ENCODE peak calls at places on chromosomes 5 and 9, in six cellular contexts. C is mammary epithelial cell, R is A673, F is tibial artery, B is OCI-LY7, Z is upper lobe of right lung. J is an unnamed sample.

GRCh38 chr5:153672347-153673090 is 182.0 kb downstream of the GRIA1 start:
- DNase-seq in C (no peak), R (no peak), F (no peak), B (no peak), Z (no peak), J (peak)

GRCh38 chr5:173391031-173391430 is 62.8 kb upstream of the STC2 start:
- DNase-seq in C (no peak), R (no peak), F (no peak), B (no peak), Z (no peak), J (no peak)

GRCh38 chr5:176639981-176640380 is 7.3 kb upstream of the TSPAN17 start:
- DNase-seq in C (no peak), R (no peak), F (peak), B (no peak), Z (no peak), J (no peak)

GRCh38 chr5:22505891-22506290 is 347.3 kb downstream of the CDH12 start:
- DNase-seq in C (no peak), R (no peak), F (no peak), B (no peak), Z (no peak), J (no peak)

GRCh38 chr9:134410078-134410834 is 84.0 kb downstream of the RXRA start:
- DNase-seq in C (no peak), R (no peak), F (no peak), B (no peak), Z (peak), J (no peak)

GRCh38 chr9:124343533-124344290 is 71.5 kb downstream of the PSMB7 start:
- DNase-seq in C (no peak), R (peak), F (no peak), B (no peak), Z (peak), J (no peak)

GRCh38 chr9:29211681-29212589 is 1638.7 kb upstream of the C9orf72 start:
- DNase-seq in C (peak), R (peak), F (no peak), B (no peak), Z (peak), J (peak)

GRCh38 chr9:3080951-3081350 is 237.1 kb upstream of the PUM3 start:
- DNase-seq in C (no peak), R (no peak), F (no peak), B (no peak), Z (no peak), J (no peak)

GRCh38 chr9:115595951-115596742 is 478.2 kb upstream of the TNC start:
- DNase-seq in C (no peak), R (peak), F (no peak), B (no peak), Z (no peak), J (peak)

GRCh38 chr5:170693701-170694100 is 89.8 kb upstream of the GABRP start:
- DNase-seq in C (no peak), R (no peak), F (no peak), B (no peak), Z (no peak), J (no peak)

GRCh38 chr9:107154766-107155165 is 128.3 kb upstream of the RAD23B start:
- DNase-seq in C (no peak), R (no peak), F (no peak), B (no peak), Z (no peak), J (no peak)

GRCh38 chr9:112556497-112557085 is 70.0 kb downstream of the KIAA1958 start:
- DNase-seq in C (peak), R (no peak), F (no peak), B (no peak), Z (no peak), J (peak)

GRCh38 chr9:84301851-84302250 is 38.7 kb downstream of the SLC28A3 start:
- DNase-seq in C (no peak), R (peak), F (no peak), B (no peak), Z (no peak), J (peak)

GRCh38 chr5:34494111-34494755 is 161.9 kb upstream of the RAI14 start:
- DNase-seq in C (no peak), R (peak), F (no peak), B (no peak), Z (no peak), J (peak)

GRCh38 chr5:113047733-113048652 is 71.4 kb downstream of the DCP2 start:
- DNase-seq in C (no peak), R (no peak), F (no peak), B (peak), Z (no peak), J (no peak)

GRCh38 chr5:68460147-68460760 is 244.7 kb downstream of the PIK3R1 start:
- DNase-seq in C (peak), R (peak), F (no peak), B (peak), Z (no peak), J (peak)

GRCh38 chr5:55544341-55544740 is 9.6 kb upstream of the PLPP1 start:
- DNase-seq in C (peak), R (no peak), F (no peak), B (no peak), Z (no peak), J (no peak)

GRCh38 chr5:62115009-62115408 is 191.0 kb upstream of the KIF2A start:
- DNase-seq in C (no peak), R (peak), F (no peak), B (no peak), Z (no peak), J (no peak)

GRCh38 chr9:112332272-112332671 is 1.1 kb downstream of the PTBP3 start:
- DNase-seq in C (no peak), R (no peak), F (no peak), B (peak), Z (no peak), J (no peak)

GRCh38 chr5:128844354-128844923 is 120.8 kb upstream of the SLC27A6 start:
- DNase-seq in C (no peak), R (peak), F (no peak), B (no peak), Z (no peak), J (peak)

GRCh38 chr9:27421567-27421966 is 102.5 kb upstream of the IFNK start:
- DNase-seq in C (peak), R (no peak), F (no peak), B (no peak), Z (no peak), J (no peak)

GRCh38 chr5:11792621-11793020 is 111.6 kb downstream of the CTNND2 start:
- DNase-seq in C (no peak), R (no peak), F (no peak), B (no peak), Z (no peak), J (no peak)

GRCh38 chr9:2093920-2094597 is 78.9 kb downstream of the SMARCA2 start:
- DNase-seq in C (peak), R (no peak), F (no peak), B (no peak), Z (peak), J (peak)

GRCh38 chr5:151528996-151529395 is 62.1 kb downstream of the FAT2 start:
- DNase-seq in C (no peak), R (no peak), F (no peak), B (no peak), Z (no peak), J (no peak)

GRCh38 chr5:66849803-66850202 is 253.6 kb downstream of the MAST4 start:
- DNase-seq in C (peak), R (peak), F (no peak), B (no peak), Z (no peak), J (peak)

GRCh38 chr9:136617746-136618577 is 44.8 kb upstream of the EGFL7 start:
- DNase-seq in C (no peak), R (no peak), F (no peak), B (peak), Z (no peak), J (no peak)

GRCh38 chr5:78979899-78980298 is 5.2 kb downstream of the ARSB start:
- DNase-seq in C (no peak), R (no peak), F (no peak), B (no peak), Z (no peak), J (no peak)

GRCh38 chr9:125701351-125701750 is 5.7 kb downstream of the MAPKAP1 start:
- DNase-seq in C (peak), R (no peak), F (no peak), B (no peak), Z (no peak), J (peak)

GRCh38 chr9:16057541-16057940 is 504.7 kb downstream of the CCDC171 start:
- DNase-seq in C (no peak), R (no peak), F (no peak), B (no peak), Z (no peak), J (no peak)

GRCh38 chr5:132420706-132421272 is 51.3 kb downstream of the SLC22A5 start:
- DNase-seq in C (no peak), R (peak), F (no peak), B (peak), Z (no peak), J (no peak)

GRCh38 chr5:132419517-132420468 is 50.3 kb downstream of the SLC22A5 start:
- DNase-seq in C (peak), R (peak), F (peak), B (peak), Z (peak), J (peak)

GRCh38 chr5:132423443-132423898 is 54.0 kb downstream of the SLC22A5 start:
- DNase-seq in C (no peak), R (no peak), F (no peak), B (no peak), Z (no peak), J (no peak)

GRCh38 chr5:132422720-132423442 is 53.4 kb downstream of the SLC22A5 start:
- DNase-seq in C (no peak), R (no peak), F (no peak), B (peak), Z (no peak), J (no peak)

DNA sequence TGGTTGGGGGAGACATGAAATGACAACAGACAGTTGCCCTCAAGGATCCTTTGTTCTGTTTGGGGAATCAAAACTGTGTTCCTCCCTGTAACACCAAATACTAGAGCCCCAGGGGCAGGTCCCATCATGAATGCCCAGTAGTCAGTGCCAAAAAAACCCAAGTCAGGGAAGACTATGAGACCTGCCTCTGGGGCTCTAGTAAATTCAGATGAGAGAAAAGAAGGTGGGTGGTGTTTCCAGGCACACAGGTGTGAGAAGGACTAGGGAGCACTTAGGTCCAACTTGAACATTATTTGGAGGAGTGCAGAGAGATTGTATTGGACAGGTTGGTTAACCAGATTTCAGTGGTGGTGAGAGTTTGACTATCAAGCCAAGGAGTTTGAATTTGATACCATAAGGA is 51.9 kb downstream of the SLC22A5 start:
- DNase-seq in C (no peak), R (peak), F (no peak), B (no peak), Z (no peak), J (no peak)
- H3K4me3 ChIP-seq in C (no peak), R (no peak), F (no peak), B (peak), Z (no peak), J (no peak)

GRCh38 chr9:70412678-70413426 is 1.6 kb downstream of the KLF9 start:
- DNase-seq in C (peak), R (peak), F (peak), B (no peak), Z (peak), J (peak)

GRCh38 chr9:70415476-70415875 is 1.0 kb upstream of the KLF9 start:
- DNase-seq in C (no peak), R (no peak), F (no peak), B (no peak), Z (no peak), J (no peak)

GRCh38 chr9:70413798-70414775 is at the start of gene KLF9:
- DNase-seq in C (peak), R (peak), F (peak), B (peak), Z (peak), J (peak)

GRCh38 chr9:70413427-70413797 is 1.0 kb downstream of the KLF9 start:
- DNase-seq in C (no peak), R (peak), F (no peak), B (no peak), Z (no peak), J (no peak)

DNA sequence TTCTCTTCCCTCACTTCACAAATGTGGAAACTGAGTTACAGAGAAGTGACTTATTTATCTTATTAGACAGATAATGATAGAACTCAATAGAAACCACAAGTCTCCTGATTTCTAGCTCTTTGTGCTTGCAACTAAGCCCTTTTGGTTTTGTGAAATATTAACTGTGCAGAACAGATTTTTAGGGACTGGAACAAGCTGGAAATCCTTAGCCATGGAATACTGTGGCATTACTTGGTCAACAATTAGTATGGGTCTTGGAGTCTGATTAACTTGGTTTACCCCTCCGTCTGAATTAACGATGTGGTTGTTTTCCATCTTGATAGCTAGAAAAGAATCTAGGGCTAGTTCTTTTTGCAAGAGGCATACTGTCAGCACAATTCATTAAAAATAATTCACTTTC is 584 bp upstream of the KLF9 start:
- DNase-seq in C (no peak), R (no peak), F (no peak), B (no peak), Z (no peak), J (no peak)
- H3K4me3 ChIP-seq in C (no peak), R (no peak), F (peak), B (no peak), Z (peak), J (peak)

GRCh38 chr5:125199373-125199772 is 452.9 kb upstream of the ZNF608 start:
- DNase-seq in C (no peak), R (no peak), F (no peak), B (no peak), Z (no peak), J (no peak)

GRCh38 chr5:125199968-125200841 is 453.8 kb upstream of the ZNF608 start:
- DNase-seq in C (no peak), R (peak), F (no peak), B (peak), Z (no peak), J (peak)

GRCh38 chr5:125203039-125203438 is 456.6 kb upstream of the ZNF608 start:
- DNase-seq in C (no peak), R (no peak), F (no peak), B (no peak), Z (no peak), J (no peak)

GRCh38 chr5:125202353-125202752 is 455.9 kb upstream of the ZNF608 start:
- DNase-seq in C (no peak), R (no peak), F (no peak), B (no peak), Z (no peak), J (no peak)

GRCh38 chr5:125200842-125201373 is 454.5 kb upstream of the ZNF608 start:
- DNase-seq in C (no peak), R (no peak), F (no peak), B (peak), Z (no peak), J (no peak)
- H3K4me3 ChIP-seq in C (no peak), R (peak), F (peak), B (peak), Z (peak), J (peak)

GRCh38 chr5:32540446-32540845 is 44.9 kb upstream of the SUB1 start:
- DNase-seq in C (no peak), R (no peak), F (no peak), B (peak), Z (no peak), J (no peak)
- H3K4me3 ChIP-seq in C (no peak), R (no peak), F (no peak), B (no peak), Z (no peak), J (no peak)

DNA sequence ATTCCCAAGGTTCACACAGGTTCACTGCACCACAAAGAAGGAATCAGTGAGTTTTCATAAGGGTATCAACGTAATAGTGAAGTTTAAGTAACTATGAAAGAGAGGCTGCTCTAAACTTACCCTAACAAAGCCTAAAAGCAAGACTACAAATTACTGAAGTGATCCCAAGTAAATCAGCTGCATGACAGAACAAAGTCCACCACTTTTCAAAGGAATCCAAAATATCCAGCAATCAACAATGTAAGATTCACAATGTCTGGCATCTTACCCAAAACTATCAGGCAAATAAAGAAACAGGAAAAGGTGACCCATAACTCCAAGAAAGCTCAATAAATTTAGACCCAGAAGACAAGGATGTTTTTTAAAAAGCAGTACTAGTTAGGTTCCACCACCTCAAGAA is 70.1 kb downstream of the GNAQ start:
- DNase-seq in C (no peak), R (no peak), F (no peak), B (no peak), Z (no peak), J (no peak)
- H3K4me3 ChIP-seq in C (no peak), R (no peak), F (no peak), B (no peak), Z (no peak), J (no peak)

DNA sequence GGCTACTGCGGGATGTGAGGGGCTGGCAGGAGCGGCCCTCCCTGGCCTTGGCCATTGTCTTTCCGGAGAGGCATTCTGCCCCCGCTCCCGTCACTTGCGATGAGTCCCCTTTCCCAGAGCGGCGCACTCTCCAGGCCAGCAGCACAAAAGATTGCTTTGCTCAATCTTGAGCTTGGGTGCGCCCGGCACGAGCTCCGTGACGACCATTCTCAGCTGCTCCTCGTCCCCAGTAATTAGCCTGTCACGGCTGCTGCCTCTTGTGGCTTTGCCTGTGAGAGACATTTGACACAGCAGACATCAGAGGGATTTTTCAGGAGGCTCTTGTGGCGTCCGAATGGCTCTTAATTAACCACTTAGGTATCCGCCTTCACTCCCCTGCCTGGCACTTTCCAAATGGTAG is 397.9 kb upstream of the IRX1 start:
- DNase-seq in C (no peak), R (no peak), F (no peak), B (no peak), Z (no peak), J (peak)
- H3K4me3 ChIP-seq in C (no peak), R (no peak), F (no peak), B (no peak), Z (no peak), J (no peak)

GRCh38 chr5:42810905-42811590 is 644 bp downstream of the SELENOP start:
- DNase-seq in C (no peak), R (no peak), F (no peak), B (no peak), Z (no peak), J (no peak)
- H3K4me3 ChIP-seq in C (no peak), R (no peak), F (peak), B (no peak), Z (peak), J (peak)

J was measured in astrocyte of the spinal cord.